ENCODE peak calls at places on chromosome 10, in seven cellular contexts. R, L, Z, J, W, Q and G are unnamed samples.
A peak's percentile ranks its signal among the peaks of the same experiment; 100 is the strongest.

GRCh38 chr10:123897146-123897545 is 5.5 kb upstream of the CPXM2 start:
- DNase-seq in R (no peak), L (no peak), Z (no peak), J (no peak), W (no peak), Q (no peak), G (no peak)

GRCh38 chr10:90856964-90857634 is 740 bp downstream of the HTR7 start:
- DNase-seq in R (no peak), L (no peak), Z (no peak), J (no peak), W (no peak), Q (no peak), G (no peak)

GRCh38 chr10:45427956-45428338 is 53.9 kb downstream of the ALOX5 start:
- DNase-seq in R (no peak), L (no peak), Z (no peak), J (no peak), W (no peak), Q (no peak), G (no peak)

GRCh38 chr10:80670774-80671173 is 133.1 kb downstream of the SH2D4B start:
- DNase-seq in R (no peak), L (no peak), Z (no peak), J (no peak), W (no peak), Q (no peak), G (no peak)

GRCh38 chr10:133377025-133377817 is 1.8 kb upstream of the PAOX start:
- DNase-seq in R (no peak), L (no peak), Z (no peak), J (no peak), W (no peak), Q (no peak), G (no peak)

GRCh38 chr10:71647526-71648354 is 71.8 kb downstream of the C10orf105 start:
- DNase-seq in R (no peak), L (no peak), Z (no peak), J (no peak), W (no peak), Q (no peak), G (no peak)

GRCh38 chr10:32005050-32005449 is 51.2 kb downstream of the KIF5B start:
- DNase-seq in R (peak; percentile 57), L (peak; percentile 72), Z (peak; percentile 44), J (peak; percentile 27), W (peak; percentile 43), Q (no peak), G (no peak)

GRCh38 chr10:119087271-119087897 is 6.8 kb upstream of the EIF3A start:
- DNase-seq in R (no peak), L (no peak), Z (no peak), J (no peak), W (no peak), Q (no peak), G (no peak)

GRCh38 chr10:101428036-101428435 is 74.1 kb downstream of the BTRC start:
- DNase-seq in R (no peak), L (no peak), Z (no peak), J (no peak), W (no peak), Q (no peak), G (no peak)

GRCh38 chr10:12241810-12242529 is 46.0 kb downstream of the CDC123 start:
- DNase-seq in R (peak; percentile 61), L (no peak), Z (no peak), J (no peak), W (no peak), Q (no peak), G (no peak)

GRCh38 chr10:84613336-84614021 is 285.1 kb downstream of the CCSER2 start:
- DNase-seq in R (peak; percentile 20), L (peak; percentile 87), Z (peak; percentile 26), J (peak; percentile 18), W (peak; percentile 72), Q (peak; percentile 63), G (peak; percentile 55)

GRCh38 chr10:51092402-51092801 is 18.1 kb downstream of the PRKG1 start:
- DNase-seq in R (peak; percentile 63), L (peak; percentile 79), Z (peak; percentile 56), J (peak; percentile 63), W (no peak), Q (no peak), G (peak; percentile 56)

GRCh38 chr10:32990811-32991210 is 32.8 kb upstream of the ITGB1 start:
- DNase-seq in R (no peak), L (no peak), Z (no peak), J (no peak), W (no peak), Q (no peak), G (no peak)

GRCh38 chr10:113854757-113855626 is 531 bp downstream of the NHLRC2 start:
- DNase-seq in R (peak; percentile 62), L (no peak), Z (peak; percentile 49), J (peak; percentile 52), W (peak; percentile 31), Q (no peak), G (peak; percentile 36)

GRCh38 chr10:31353574-31353973 is 34.6 kb downstream of the ZEB1 start:
- DNase-seq in R (peak; percentile 28), L (peak; percentile 88), Z (no peak), J (no peak), W (peak; percentile 82), Q (no peak), G (no peak)

GRCh38 chr10:133126431-133127290 is 33.4 kb upstream of the KNDC1 start:
- DNase-seq in R (no peak), L (no peak), Z (peak; percentile 10), J (peak; percentile 6), W (no peak), Q (no peak), G (peak; percentile 41)

GRCh38 chr10:125788156-125789034 is 12.8 kb upstream of the MMP21 start:
- DNase-seq in R (no peak), L (peak; percentile 4), Z (no peak), J (no peak), W (no peak), Q (no peak), G (no peak)

GRCh38 chr10:78623577-78624215 is 445.1 kb upstream of the ZMIZ1 start:
- DNase-seq in R (peak; percentile 68), L (peak; percentile 99), Z (no peak), J (peak; percentile 21), W (peak; percentile 36), Q (no peak), G (no peak)

GRCh38 chr10:91409069-91409868 is 875 bp upstream of the HECTD2 start:
- DNase-seq in R (peak; percentile 95), L (peak; percentile 72), Z (peak; percentile 79), J (peak; percentile 77), W (no peak), Q (peak; percentile 73), G (peak; percentile 79)

GRCh38 chr10:37803269-37803668 is 54.1 kb downstream of the ZNF248 start:
- DNase-seq in R (no peak), L (no peak), Z (no peak), J (no peak), W (no peak), Q (no peak), G (no peak)

GRCh38 chr10:84138478-84139125 is 707 bp upstream of the GHITM start:
- DNase-seq in R (no peak), L (no peak), Z (peak; percentile 21), J (peak; percentile 49), W (no peak), Q (no peak), G (no peak)

DNA sequence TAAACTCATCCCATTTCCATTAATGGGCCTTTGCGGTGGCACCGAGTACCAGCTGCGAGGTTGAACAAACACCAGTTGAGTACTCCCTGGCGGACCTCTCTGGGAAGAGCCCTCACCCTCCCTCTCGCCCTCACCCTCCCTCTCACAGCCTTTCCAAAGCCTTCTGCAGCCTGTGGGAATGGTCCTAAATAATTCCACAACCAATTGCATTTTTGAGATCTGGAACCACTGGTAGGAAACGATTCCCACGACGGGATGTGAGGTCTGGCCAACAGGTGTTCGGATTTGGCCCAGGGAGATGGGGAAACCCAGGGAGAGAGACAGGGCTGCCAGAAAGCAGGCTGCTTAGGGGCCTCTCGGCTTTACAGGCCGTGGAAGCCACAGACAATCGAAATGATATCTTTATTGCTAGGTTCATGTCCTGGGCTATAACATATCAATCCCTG is 5.3 kb downstream of the PTF1A start:
- DNase-seq in R (no peak), L (no peak), Z (no peak), J (no peak), W (no peak), Q (no peak), G (no peak)
- H3K27me3 ChIP-seq in R (peaks cover 100% of the 10 kb centered on the region), L (peaks cover 63% of the 10 kb centered on the region), Z (no peaks in the 10 kb centered on the region), J (peaks cover 100% of the 10 kb centered on the region), W (peaks cover 14% of the 10 kb centered on the region), Q (peaks cover 99% of the 10 kb centered on the region), G (peaks cover 96% of the 10 kb centered on the region)

DNA sequence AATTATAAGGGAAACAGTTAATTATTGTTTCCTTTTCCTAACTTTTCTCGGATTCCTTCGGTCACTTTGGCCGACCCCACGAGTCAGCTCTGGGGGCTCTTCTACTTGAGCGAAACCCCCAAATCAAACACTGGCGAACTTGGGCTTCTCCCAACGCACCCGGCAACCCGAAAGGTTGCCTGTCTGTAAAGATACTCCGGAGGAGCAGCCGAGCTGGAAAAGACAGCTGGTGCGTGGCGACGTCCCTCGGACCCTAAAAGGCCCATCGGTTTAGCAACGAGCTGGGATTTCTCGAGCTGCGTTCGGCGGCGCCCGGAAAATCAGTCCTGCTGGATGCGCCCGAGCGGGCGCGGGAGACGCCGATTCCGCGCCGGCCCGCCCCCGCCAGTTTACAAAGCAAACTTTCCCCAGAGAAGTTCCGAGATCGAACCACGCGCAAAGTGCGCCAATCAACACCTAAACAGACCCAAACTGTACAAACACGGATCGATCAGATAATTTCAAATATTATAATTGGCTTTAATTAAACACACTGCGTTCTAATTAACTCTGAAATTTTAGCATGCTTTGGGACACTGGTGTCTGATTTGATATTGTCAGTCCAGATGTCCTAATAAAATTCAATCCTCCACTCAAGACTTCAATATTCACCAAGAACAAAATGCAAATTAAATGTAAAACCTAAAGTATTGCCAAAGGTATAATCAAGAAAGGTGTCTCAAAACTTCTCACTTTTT is 5.6 kb upstream of the EBF3 start:
- DNase-seq in R (no peak), L (no peak), Z (no peak), J (no peak), W (no peak), Q (peak; percentile 24), G (no peak)
- H3K27me3 ChIP-seq in R (peaks cover 100% of the 10 kb centered on the region), L (peaks cover 71% of the 10 kb centered on the region), Z (peaks cover 77% of the 10 kb centered on the region), J (peaks cover 100% of the 10 kb centered on the region), W (no peaks in the 10 kb centered on the region), Q (peaks cover 97% of the 10 kb centered on the region), G (peaks cover 93% of the 10 kb centered on the region)

GRCh38 chr10:6535365-6535764 is 44.7 kb downstream of the PRKCQ start:
- DNase-seq in R (no peak), L (no peak), Z (no peak), J (no peak), W (no peak), Q (no peak), G (no peak)

GRCh38 chr10:6542999-6543430 is 37.1 kb downstream of the PRKCQ start:
- DNase-seq in R (no peak), L (no peak), Z (no peak), J (no peak), W (no peak), Q (no peak), G (no peak)

GRCh38 chr10:6536102-6536501 is 44.0 kb downstream of the PRKCQ start:
- DNase-seq in R (no peak), L (no peak), Z (no peak), J (no peak), W (no peak), Q (no peak), G (no peak)

GRCh38 chr10:6532321-6532720 is 47.8 kb downstream of the PRKCQ start:
- DNase-seq in R (no peak), L (no peak), Z (no peak), J (no peak), W (no peak), Q (no peak), G (no peak)

GRCh38 chr10:6537704-6538103 is 42.4 kb downstream of the PRKCQ start:
- DNase-seq in R (no peak), L (no peak), Z (no peak), J (no peak), W (no peak), Q (no peak), G (no peak)
- H3K27me3 ChIP-seq in R (no peaks in the 10 kb centered on the region), L (peaks cover 50% of the 10 kb centered on the region), Z (no peaks in the 10 kb centered on the region), J (no peaks in the 10 kb centered on the region), W (peaks cover 69% of the 10 kb centered on the region), Q (peaks cover 12% of the 10 kb centered on the region), G (no peaks in the 10 kb centered on the region)

GRCh38 chr10:115972426-115972825 is 300.6 kb downstream of the GFRA1 start:
- DNase-seq in R (no peak), L (no peak), Z (no peak), J (no peak), W (no peak), Q (no peak), G (no peak)
- H3K27me3 ChIP-seq in R (no peaks in the 10 kb centered on the region), L (no peaks in the 10 kb centered on the region), Z (no peaks in the 10 kb centered on the region), J (no peaks in the 10 kb centered on the region), W (peaks cover 63% of the 10 kb centered on the region), Q (no peaks in the 10 kb centered on the region), G (no peaks in the 10 kb centered on the region)